ENCODE peak calls at places on chromosome 9, in ten cellular contexts. J, D, A, O, L, N, P, T, B and M are unnamed samples.

GRCh38 chr9:72006481-72006880 is 53.9 kb downstream of the C9orf57 start:
- DNase-seq in J (no peak), D (no peak), A (no peak), O (peak), L (no peak), N (no peak), P (no peak), T (no peak), B (no peak), M (no peak)

GRCh38 chr9:18490591-18491370 is 16.8 kb downstream of the ADAMTSL1 start:
- DNase-seq in J (no peak), D (no peak), A (no peak), O (no peak), L (peak), N (no peak), P (peak), T (no peak), B (no peak), M (peak)

GRCh38 chr9:115980502-115980901 is 173.1 kb upstream of the PAPPA start:
- DNase-seq in J (no peak), D (no peak), A (no peak), O (no peak), L (no peak), N (no peak), P (no peak), T (no peak), B (no peak), M (no peak)

GRCh38 chr9:135480071-135480941 is 724 bp downstream of the PPP1R26 start:
- DNase-seq in J (no peak), D (no peak), A (no peak), O (peak), L (no peak), N (peak), P (no peak), T (peak), B (no peak), M (no peak)

GRCh38 chr9:136095028-136095494 is at the start of gene NACC2:
- DNase-seq in J (peak), D (no peak), A (no peak), O (peak), L (no peak), N (peak), P (no peak), T (no peak), B (no peak), M (no peak)

GRCh38 chr9:96383165-96383939 is at the start of gene SLC35D2:
- DNase-seq in J (peak), D (no peak), A (no peak), O (peak), L (peak), N (peak), P (no peak), T (peak), B (peak), M (no peak)

GRCh38 chr9:16985559-16986348 is 115.3 kb upstream of the BNC2 start:
- DNase-seq in J (no peak), D (no peak), A (no peak), O (no peak), L (peak), N (no peak), P (peak), T (no peak), B (no peak), M (no peak)

GRCh38 chr9:18124760-18125159 is 349.2 kb upstream of the ADAMTSL1 start:
- DNase-seq in J (no peak), D (no peak), A (no peak), O (no peak), L (no peak), N (no peak), P (no peak), T (no peak), B (no peak), M (no peak)

GRCh38 chr9:92725266-92725545 is 39.4 kb downstream of the BICD2 start:
- DNase-seq in J (no peak), D (no peak), A (no peak), O (no peak), L (no peak), N (no peak), P (no peak), T (no peak), B (no peak), M (no peak)